ENCODE peak calls at places on chromosomes 12 and 14, in six cellular contexts. V is NCI-H1694 treated with DMSO at 0.1 percent for 48 hours; D is sigmoid colon; C is psoas muscle; L is hippocampal formation; X is stimulated activated CD8-positive, alpha-beta memory T cell treated with anti-CD3 and anti-CD28 coated beads, Interleukin-2, amount 100 ng/mL, for 48 hours. B is an unnamed sample.

GRCh38 chr12:30345735-30346445 is 349.8 kb downstream of the IPO8 start:
- DNase-seq in V (no peak), D (no peak), C (no peak), L (no peak), X (no peak), B (no peak)

GRCh38 chr12:77679701-77680100 is 151.0 kb upstream of the NAV3 start:
- DNase-seq in V (no peak), D (no peak), C (no peak), L (no peak), X (no peak), B (peak; percentile 24)

GRCh38 chr12:24561882-24562760 is 386.8 kb downstream of the BCAT1 start:
- DNase-seq in V (peak; percentile 55), D (peak; percentile 84), C (peak; percentile 81), L (no peak), X (no peak), B (peak; percentile 29)

GRCh38 chr12:106246891-106247730 is 709 bp downstream of the CKAP4 start:
- DNase-seq in V (no peak), D (peak; percentile 83), C (peak; percentile 90), L (peak; percentile 12), X (peak; percentile 30), B (peak; percentile 69)

GRCh38 chr12:45343269-45344051 is 127.6 kb downstream of the ANO6 start:
- DNase-seq in V (no peak), D (no peak), C (no peak), L (no peak), X (no peak), B (peak; percentile 68)

GRCh38 chr14:61696753-61697318 is 1.5 kb downstream of the HIF1A start:
- DNase-seq in V (no peak), D (no peak), C (no peak), L (no peak), X (no peak), B (peak; percentile 18)

GRCh38 chr12:56375598-56376434 is 13.2 kb upstream of the APOF start:
- DNase-seq in V (no peak), D (no peak), C (no peak), L (no peak), X (no peak), B (no peak)

GRCh38 chr12:115984607-115985006 is 292.9 kb downstream of the MED13L start:
- DNase-seq in V (no peak), D (no peak), C (no peak), L (no peak), X (no peak), B (no peak)

GRCh38 chr12:121602766-121603165 is 21.9 kb upstream of the KDM2B start:
- DNase-seq in V (no peak), D (no peak), C (no peak), L (no peak), X (no peak), B (no peak)

GRCh38 chr14:71230897-71231296 is 323.6 kb downstream of the PCNX1 start:
- DNase-seq in V (no peak), D (no peak), C (no peak), L (no peak), X (no peak), B (no peak)

GRCh38 chr14:31307618-31308017 is 100.0 kb upstream of the HECTD1 start:
- DNase-seq in V (no peak), D (no peak), C (no peak), L (no peak), X (no peak), B (no peak)

GRCh38 chr14:75123991-75124390 is 2.9 kb downstream of the NEK9 start:
- DNase-seq in V (no peak), D (no peak), C (no peak), L (no peak), X (no peak), B (peak; percentile 72)

GRCh38 chr12:27870939-27871338 is 90.9 kb upstream of the MANSC4 start:
- DNase-seq in V (no peak), D (no peak), C (no peak), L (no peak), X (no peak), B (no peak)

GRCh38 chr12:106138279-106138645 is 492 bp downstream of the NUAK1 start:
- DNase-seq in V (no peak), D (no peak), C (no peak), L (no peak), X (no peak), B (peak; percentile 38)

GRCh38 chr14:86944434-86944833 is 1048.5 kb downstream of the GALC start:
- DNase-seq in V (no peak), D (no peak), C (no peak), L (no peak), X (no peak), B (no peak)

GRCh38 chr12:114936148-114937099 is 252.4 kb upstream of the TBX3 start:
- DNase-seq in V (no peak), D (no peak), C (no peak), L (no peak), X (no peak), B (peak; percentile 63)

GRCh38 chr12:32533971-32534590 is 134.7 kb downstream of the FGD4 start:
- DNase-seq in V (no peak), D (peak; percentile 82), C (peak; percentile 79), L (no peak), X (no peak), B (peak; percentile 78)

GRCh38 chr14:91417134-91417982 is at the start of gene CCDC88C:
- DNase-seq in V (peak; percentile 83), D (no peak), C (peak; percentile 65), L (peak; percentile 26), X (peak; percentile 61), B (peak; percentile 75)

GRCh38 chr12:3160081-3160480 is 82.9 kb downstream of the TSPAN9 start:
- DNase-seq in V (no peak), D (no peak), C (no peak), L (no peak), X (no peak), B (no peak)

GRCh38 chr14:55255979-55256378 is 15.2 kb upstream of the FBXO34 start:
- DNase-seq in V (no peak), D (no peak), C (no peak), L (no peak), X (no peak), B (no peak)

GRCh38 chr14:65234752-65235361 is 132.5 kb upstream of the MAX start:
- DNase-seq in V (no peak), D (no peak), C (no peak), L (no peak), X (no peak), B (no peak)

GRCh38 chr12:27456618-27457017 is 10.1 kb downstream of the SMCO2 start:
- DNase-seq in V (no peak), D (no peak), C (no peak), L (no peak), X (no peak), B (peak; percentile 23)

GRCh38 chr12:131894313-131894860 is at the start of gene ULK1:
- DNase-seq in V (peak; percentile 69), D (peak; percentile 98), C (peak; percentile 96), L (peak; percentile 90), X (peak; percentile 90), B (peak; percentile 89)

GRCh38 chr12:108966378-108967151 is 54.3 kb downstream of the SVOP start:
- DNase-seq in V (no peak), D (no peak), C (peak; percentile 70), L (no peak), X (no peak), B (no peak)

GRCh38 chr12:104216461-104217058 is 981 bp downstream of the TXNRD1 start:
- DNase-seq in V (no peak), D (no peak), C (no peak), L (no peak), X (no peak), B (no peak)

GRCh38 chr12:145369-145960 is 68.5 kb downstream of the SLC6A12 start:
- DNase-seq in V (no peak), D (no peak), C (peak; percentile 36), L (no peak), X (no peak), B (peak; percentile 50)

GRCh38 chr14:98173291-98173690 is 1098.7 kb downstream of the BCL11B start:
- DNase-seq in V (no peak), D (no peak), C (no peak), L (no peak), X (no peak), B (no peak)

GRCh38 chr14:94628578-94628977 is 16.4 kb downstream of the SERPINA3 start:
- DNase-seq in V (no peak), D (peak; percentile 2), C (no peak), L (no peak), X (no peak), B (no peak)

GRCh38 chr12:1643056-1643455 is 14.0 kb downstream of the WNT5B start:
- DNase-seq in V (no peak), D (no peak), C (no peak), L (no peak), X (no peak), B (no peak)

GRCh38 chr12:38662851-38663250 is 242.5 kb downstream of the CPNE8 start:
- DNase-seq in V (no peak), D (no peak), C (no peak), L (no peak), X (no peak), B (no peak)

GRCh38 chr14:104158827-104159798 is 20.7 kb downstream of the KIF26A start:
- DNase-seq in V (no peak), D (no peak), C (no peak), L (no peak), X (no peak), B (no peak)

GRCh38 chr12:52946797-52947547 is 1.9 kb upstream of the KRT18 start:
- DNase-seq in V (no peak), D (no peak), C (no peak), L (no peak), X (no peak), B (no peak)

GRCh38 chr12:120939523-120939922 is 35.4 kb upstream of the SPPL3 start:
- DNase-seq in V (no peak), D (peak; percentile 74), C (peak; percentile 57), L (no peak), X (no peak), B (no peak)

GRCh38 chr12:107079172-107080011 is 14.0 kb downstream of the CRY1 start:
- DNase-seq in V (no peak), D (no peak), C (no peak), L (no peak), X (no peak), B (peak; percentile 54)

GRCh38 chr14:64186231-64187129 is 107.7 kb downstream of the ESR2 start:
- DNase-seq in V (no peak), D (no peak), C (no peak), L (no peak), X (no peak), B (no peak)

GRCh38 chr12:12511895-12512674 is 50.6 kb downstream of the DUSP16 start:
- DNase-seq in V (no peak), D (no peak), C (no peak), L (no peak), X (peak; percentile 33), B (no peak)